ENCODE peak calls at places on chromosomes 13 and 19, in eight cellular contexts. V is iris pigment epithelial cell; A is stimulated activated CD4-positive, alpha-beta T cell treated with anti-CD3 and anti-CD28 coated beads, TNF-alpha, amount 100 ng/mL, for 4 hours; C is hepatocyte; L is caudate nucleus; S is ovary; O is osteocyte; W is NCI-H1105 treated with DMSO at 0.1 percent for 48 hours. Q is an unnamed sample.

GRCh38 chr19:45947926-45948325 is 25.7 kb downstream of the NOVA2 start:
- DNase-seq in V (peak), A (no peak), C (no peak), L (no peak), S (no peak), O (no peak), W (no peak), Q (no peak)

GRCh38 chr19:45492627-45493470 is 4.0 kb downstream of the RTN2 start:
- DNase-seq in V (peak), A (no peak), C (peak), L (no peak), S (no peak), O (no peak), W (no peak), Q (peak)

GRCh38 chr13:75803175-75803611 is 167.1 kb downstream of the LMO7 start:
- DNase-seq in V (no peak), A (no peak), C (no peak), L (no peak), S (no peak), O (no peak), W (no peak), Q (no peak)

GRCh38 chr19:21697698-21698097 is 69.7 kb downstream of the ZNF100 start:
- DNase-seq in V (no peak), A (no peak), C (no peak), L (no peak), S (no peak), O (no peak), W (no peak), Q (no peak)

GRCh38 chr13:38868870-38869269 is 121.8 kb downstream of the STOML3 start:
- DNase-seq in V (no peak), A (no peak), C (no peak), L (no peak), S (no peak), O (no peak), W (peak), Q (no peak)

GRCh38 chr19:45121827-45122345 is 28.9 kb downstream of the PPP1R37 start:
- DNase-seq in V (no peak), A (no peak), C (no peak), L (no peak), S (no peak), O (no peak), W (no peak), Q (no peak)

GRCh38 chr13:23466144-23467002 is 32.9 kb upstream of the SACS start:
- DNase-seq in V (peak), A (peak), C (peak), L (peak), S (peak), O (no peak), W (peak), Q (peak)

GRCh38 chr13:41017744-41018582 is 1.2 kb downstream of the ELF1 start:
- DNase-seq in V (no peak), A (no peak), C (no peak), L (no peak), S (no peak), O (no peak), W (no peak), Q (no peak)

GRCh38 chr13:63297162-63297561 is 1881.5 kb upstream of the PCDH20 start:
- DNase-seq in V (no peak), A (no peak), C (no peak), L (no peak), S (no peak), O (no peak), W (no peak), Q (no peak)

GRCh38 chr13:85610024-85610423 is 189.2 kb downstream of the SLITRK6 start:
- DNase-seq in V (no peak), A (no peak), C (no peak), L (no peak), S (no peak), O (no peak), W (no peak), Q (no peak)

GRCh38 chr19:33186431-33186830 is 7.7 kb upstream of the LRP3 start:
- DNase-seq in V (no peak), A (no peak), C (no peak), L (no peak), S (no peak), O (no peak), W (no peak), Q (no peak)

GRCh38 chr19:3064011-3064330 is 1.7 kb upstream of the TLE5 start:
- DNase-seq in V (no peak), A (no peak), C (no peak), L (no peak), S (no peak), O (no peak), W (no peak), Q (no peak)

Q was measured in dermis blood vessel endothelial cell.